ENCODE peak calls at places on chromosomes 3 and 15, in eight cellular contexts. One of them, this sample, is unnamed.

GRCh38 chr3:31094048-31094447 is 199.6 kb upstream of the GADL1 start:
- DNase-seq in A172: no peak
- DNase-seq in adrenal gland: no peak
- DNase-seq in amniotic stem cell: no peak
- DNase-seq in foreskin keratinocyte: no peak
- DNase-seq in activated naive CD8-positive, alpha-beta T cell treated with anti-CD3 and anti-CD28 coated beads, Interleukin-2, amount 50 U/mL, for 24 hours: no peak
- DNase-seq in heart right ventricle: no peak
- DNase-seq in DMS153: no peak
- DNase-seq in this sample: no peak

GRCh38 chr15:92797168-92798052 is 102.7 kb upstream of the CHD2 start:
- DNase-seq in foreskin keratinocyte: peak
- DNase-seq in amniotic stem cell: peak
- DNase-seq in activated naive CD8-positive, alpha-beta T cell treated with anti-CD3 and anti-CD28 coated beads, Interleukin-2, amount 50 U/mL, for 24 hours: no peak
- DNase-seq in DMS153: peak
- DNase-seq in adrenal gland: no peak
- DNase-seq in heart right ventricle: no peak
- DNase-seq in A172: peak
- DNase-seq in this sample: peak

GRCh38 chr3:15324335-15324734 is 8.1 kb downstream of the SH3BP5 start:
- DNase-seq in activated naive CD8-positive, alpha-beta T cell treated with anti-CD3 and anti-CD28 coated beads, Interleukin-2, amount 50 U/mL, for 24 hours: no peak
- DNase-seq in adrenal gland: peak
- DNase-seq in heart right ventricle: peak
- DNase-seq in amniotic stem cell: no peak
- DNase-seq in DMS153: no peak
- DNase-seq in A172: no peak
- DNase-seq in foreskin keratinocyte: no peak
- DNase-seq in this sample: no peak

GRCh38 chr3:166902374-166902773 is 477.7 kb downstream of the ZBBX start:
- DNase-seq in A172: no peak
- DNase-seq in foreskin keratinocyte: no peak
- DNase-seq in amniotic stem cell: no peak
- DNase-seq in activated naive CD8-positive, alpha-beta T cell treated with anti-CD3 and anti-CD28 coated beads, Interleukin-2, amount 50 U/mL, for 24 hours: no peak
- DNase-seq in DMS153: no peak
- DNase-seq in adrenal gland: no peak
- DNase-seq in heart right ventricle: no peak
- DNase-seq in this sample: no peak

GRCh38 chr3:127044996-127045395 is 62.1 kb downstream of the PLXNA1 start:
- DNase-seq in A172: peak
- DNase-seq in heart right ventricle: no peak
- DNase-seq in adrenal gland: no peak
- DNase-seq in activated naive CD8-positive, alpha-beta T cell treated with anti-CD3 and anti-CD28 coated beads, Interleukin-2, amount 50 U/mL, for 24 hours: no peak
- DNase-seq in amniotic stem cell: no peak
- DNase-seq in foreskin keratinocyte: no peak
- DNase-seq in DMS153: no peak
- DNase-seq in this sample: no peak

GRCh38 chr15:63308491-63308890 is 31.1 kb downstream of the APH1B start:
- DNase-seq in adrenal gland: no peak
- DNase-seq in A172: no peak
- DNase-seq in activated naive CD8-positive, alpha-beta T cell treated with anti-CD3 and anti-CD28 coated beads, Interleukin-2, amount 50 U/mL, for 24 hours: no peak
- DNase-seq in DMS153: no peak
- DNase-seq in heart right ventricle: no peak
- DNase-seq in amniotic stem cell: no peak
- DNase-seq in foreskin keratinocyte: no peak
- DNase-seq in this sample: no peak

GRCh38 chr3:53255360-53255774 is 455 bp downstream of the TKT start:
- DNase-seq in DMS153: no peak
- DNase-seq in activated naive CD8-positive, alpha-beta T cell treated with anti-CD3 and anti-CD28 coated beads, Interleukin-2, amount 50 U/mL, for 24 hours: peak
- DNase-seq in amniotic stem cell: no peak
- DNase-seq in adrenal gland: no peak
- DNase-seq in A172: no peak
- DNase-seq in foreskin keratinocyte: no peak
- DNase-seq in heart right ventricle: peak
- DNase-seq in this sample: no peak

GRCh38 chr3:76429536-76430177 is 610.2 kb upstream of the ROBO2 start:
- DNase-seq in amniotic stem cell: no peak
- DNase-seq in activated naive CD8-positive, alpha-beta T cell treated with anti-CD3 and anti-CD28 coated beads, Interleukin-2, amount 50 U/mL, for 24 hours: no peak
- DNase-seq in heart right ventricle: no peak
- DNase-seq in foreskin keratinocyte: no peak
- DNase-seq in A172: no peak
- DNase-seq in adrenal gland: no peak
- DNase-seq in DMS153: no peak
- DNase-seq in this sample: no peak

GRCh38 chr15:48537277-48538113 is 108.0 kb downstream of the FBN1 start:
- DNase-seq in DMS153: no peak
- DNase-seq in heart right ventricle: peak
- DNase-seq in activated naive CD8-positive, alpha-beta T cell treated with anti-CD3 and anti-CD28 coated beads, Interleukin-2, amount 50 U/mL, for 24 hours: no peak
- DNase-seq in foreskin keratinocyte: no peak
- DNase-seq in amniotic stem cell: no peak
- DNase-seq in adrenal gland: no peak
- DNase-seq in A172: no peak
- DNase-seq in this sample: no peak

GRCh38 chr3:190038050-190038631 is 82.6 kb downstream of the P3H2 start:
- DNase-seq in amniotic stem cell: no peak
- DNase-seq in heart right ventricle: peak
- DNase-seq in adrenal gland: peak
- DNase-seq in DMS153: peak
- DNase-seq in A172: peak
- DNase-seq in foreskin keratinocyte: peak
- DNase-seq in activated naive CD8-positive, alpha-beta T cell treated with anti-CD3 and anti-CD28 coated beads, Interleukin-2, amount 50 U/mL, for 24 hours: no peak
- DNase-seq in this sample: peak

GRCh38 chr3:77420316-77420715 is 380.4 kb downstream of the ROBO2 start:
- DNase-seq in A172: no peak
- DNase-seq in activated naive CD8-positive, alpha-beta T cell treated with anti-CD3 and anti-CD28 coated beads, Interleukin-2, amount 50 U/mL, for 24 hours: no peak
- DNase-seq in foreskin keratinocyte: no peak
- DNase-seq in adrenal gland: no peak
- DNase-seq in amniotic stem cell: no peak
- DNase-seq in heart right ventricle: no peak
- DNase-seq in DMS153: peak
- DNase-seq in this sample: no peak

GRCh38 chr15:26624128-26624527 is 148.7 kb downstream of the GABRB3 start:
- DNase-seq in foreskin keratinocyte: no peak
- DNase-seq in A172: no peak
- DNase-seq in DMS153: no peak
- DNase-seq in adrenal gland: no peak
- DNase-seq in activated naive CD8-positive, alpha-beta T cell treated with anti-CD3 and anti-CD28 coated beads, Interleukin-2, amount 50 U/mL, for 24 hours: no peak
- DNase-seq in heart right ventricle: no peak
- DNase-seq in amniotic stem cell: no peak
- DNase-seq in this sample: no peak

GRCh38 chr15:81516461-81516860 is 142.4 kb upstream of the TMC3 start:
- DNase-seq in adrenal gland: peak
- DNase-seq in foreskin keratinocyte: peak
- DNase-seq in activated naive CD8-positive, alpha-beta T cell treated with anti-CD3 and anti-CD28 coated beads, Interleukin-2, amount 50 U/mL, for 24 hours: no peak
- DNase-seq in heart right ventricle: no peak
- DNase-seq in amniotic stem cell: no peak
- DNase-seq in DMS153: no peak
- DNase-seq in A172: peak
- DNase-seq in this sample: peak

GRCh38 chr3:97111237-97111636 is 296.8 kb downstream of the EPHA6 start:
- DNase-seq in activated naive CD8-positive, alpha-beta T cell treated with anti-CD3 and anti-CD28 coated beads, Interleukin-2, amount 50 U/mL, for 24 hours: no peak
- DNase-seq in heart right ventricle: no peak
- DNase-seq in adrenal gland: no peak
- DNase-seq in DMS153: no peak
- DNase-seq in A172: no peak
- DNase-seq in amniotic stem cell: no peak
- DNase-seq in foreskin keratinocyte: no peak
- DNase-seq in this sample: no peak

GRCh38 chr3:195001961-195002861 is 268.7 kb downstream of the XXYLT1 start:
- DNase-seq in foreskin keratinocyte: no peak
- DNase-seq in amniotic stem cell: peak
- DNase-seq in DMS153: peak
- DNase-seq in adrenal gland: peak
- DNase-seq in heart right ventricle: peak
- DNase-seq in A172: peak
- DNase-seq in activated naive CD8-positive, alpha-beta T cell treated with anti-CD3 and anti-CD28 coated beads, Interleukin-2, amount 50 U/mL, for 24 hours: peak
- DNase-seq in this sample: peak

GRCh38 chr3:42014949-42015533 is 53.1 kb upstream of the ULK4 start:
- DNase-seq in amniotic stem cell: no peak
- DNase-seq in DMS153: peak
- DNase-seq in heart right ventricle: peak
- DNase-seq in foreskin keratinocyte: no peak
- DNase-seq in adrenal gland: peak
- DNase-seq in A172: no peak
- DNase-seq in activated naive CD8-positive, alpha-beta T cell treated with anti-CD3 and anti-CD28 coated beads, Interleukin-2, amount 50 U/mL, for 24 hours: peak
- DNase-seq in this sample: no peak

GRCh38 chr15:50415752-50416404 is 8.3 kb upstream of the USP8 start:
- DNase-seq in amniotic stem cell: no peak
- DNase-seq in A172: no peak
- DNase-seq in activated naive CD8-positive, alpha-beta T cell treated with anti-CD3 and anti-CD28 coated beads, Interleukin-2, amount 50 U/mL, for 24 hours: no peak
- DNase-seq in adrenal gland: no peak
- DNase-seq in DMS153: no peak
- DNase-seq in foreskin keratinocyte: no peak
- DNase-seq in heart right ventricle: no peak
- DNase-seq in this sample: peak

GRCh38 chr3:119034256-119035013 is at the start of gene IGSF11:
- DNase-seq in A172: peak
- DNase-seq in foreskin keratinocyte: peak
- DNase-seq in heart right ventricle: peak
- DNase-seq in adrenal gland: peak
- DNase-seq in activated naive CD8-positive, alpha-beta T cell treated with anti-CD3 and anti-CD28 coated beads, Interleukin-2, amount 50 U/mL, for 24 hours: peak
- DNase-seq in amniotic stem cell: peak
- DNase-seq in DMS153: peak
- DNase-seq in this sample: peak

GRCh38 chr3:35088943-35089342 is 550.4 kb upstream of the ARPP21 start:
- DNase-seq in amniotic stem cell: no peak
- DNase-seq in foreskin keratinocyte: no peak
- DNase-seq in activated naive CD8-positive, alpha-beta T cell treated with anti-CD3 and anti-CD28 coated beads, Interleukin-2, amount 50 U/mL, for 24 hours: no peak
- DNase-seq in DMS153: no peak
- DNase-seq in A172: no peak
- DNase-seq in heart right ventricle: no peak
- DNase-seq in adrenal gland: no peak
- DNase-seq in this sample: no peak

GRCh38 chr3:136899622-136900158 is 37.7 kb downstream of the NCK1 start:
- DNase-seq in activated naive CD8-positive, alpha-beta T cell treated with anti-CD3 and anti-CD28 coated beads, Interleukin-2, amount 50 U/mL, for 24 hours: no peak
- DNase-seq in DMS153: no peak
- DNase-seq in amniotic stem cell: no peak
- DNase-seq in heart right ventricle: no peak
- DNase-seq in foreskin keratinocyte: no peak
- DNase-seq in adrenal gland: no peak
- DNase-seq in A172: no peak
- DNase-seq in this sample: no peak

GRCh38 chr3:14490255-14490654 is 49.9 kb downstream of the GRIP2 start:
- DNase-seq in heart right ventricle: no peak
- DNase-seq in amniotic stem cell: no peak
- DNase-seq in A172: no peak
- DNase-seq in adrenal gland: no peak
- DNase-seq in DMS153: no peak
- DNase-seq in foreskin keratinocyte: no peak
- DNase-seq in activated naive CD8-positive, alpha-beta T cell treated with anti-CD3 and anti-CD28 coated beads, Interleukin-2, amount 50 U/mL, for 24 hours: no peak
- DNase-seq in this sample: no peak

GRCh38 chr3:153166206-153166605 is 4.2 kb downstream of the RAP2B start:
- DNase-seq in amniotic stem cell: no peak
- DNase-seq in A172: peak
- DNase-seq in DMS153: no peak
- DNase-seq in heart right ventricle: no peak
- DNase-seq in adrenal gland: no peak
- DNase-seq in activated naive CD8-positive, alpha-beta T cell treated with anti-CD3 and anti-CD28 coated beads, Interleukin-2, amount 50 U/mL, for 24 hours: peak
- DNase-seq in foreskin keratinocyte: no peak
- DNase-seq in this sample: peak

GRCh38 chr3:69058180-69058946 is 6.2 kb upstream of the TMF1 start:
- DNase-seq in foreskin keratinocyte: no peak
- DNase-seq in heart right ventricle: no peak
- DNase-seq in adrenal gland: no peak
- DNase-seq in amniotic stem cell: no peak
- DNase-seq in A172: no peak
- DNase-seq in activated naive CD8-positive, alpha-beta T cell treated with anti-CD3 and anti-CD28 coated beads, Interleukin-2, amount 50 U/mL, for 24 hours: no peak
- DNase-seq in DMS153: no peak
- DNase-seq in this sample: no peak

GRCh38 chr3:42349765-42350594 is 60.4 kb downstream of the LYZL4 start:
- DNase-seq in activated naive CD8-positive, alpha-beta T cell treated with anti-CD3 and anti-CD28 coated beads, Interleukin-2, amount 50 U/mL, for 24 hours: no peak
- DNase-seq in adrenal gland: no peak
- DNase-seq in DMS153: no peak
- DNase-seq in heart right ventricle: no peak
- DNase-seq in foreskin keratinocyte: no peak
- DNase-seq in amniotic stem cell: no peak
- DNase-seq in A172: no peak
- DNase-seq in this sample: no peak

GRCh38 chr3:197376020-197376419 is 77.6 kb upstream of the DLG1 start:
- DNase-seq in activated naive CD8-positive, alpha-beta T cell treated with anti-CD3 and anti-CD28 coated beads, Interleukin-2, amount 50 U/mL, for 24 hours: no peak
- DNase-seq in heart right ventricle: no peak
- DNase-seq in DMS153: no peak
- DNase-seq in amniotic stem cell: no peak
- DNase-seq in A172: peak
- DNase-seq in adrenal gland: no peak
- DNase-seq in foreskin keratinocyte: peak
- DNase-seq in this sample: peak

GRCh38 chr3:94596887-94597537 is 534.2 kb downstream of the NSUN3 start:
- DNase-seq in activated naive CD8-positive, alpha-beta T cell treated with anti-CD3 and anti-CD28 coated beads, Interleukin-2, amount 50 U/mL, for 24 hours: no peak
- DNase-seq in DMS153: no peak
- DNase-seq in amniotic stem cell: no peak
- DNase-seq in A172: no peak
- DNase-seq in heart right ventricle: no peak
- DNase-seq in adrenal gland: no peak
- DNase-seq in foreskin keratinocyte: no peak
- DNase-seq in this sample: no peak

GRCh38 chr3:178112134-178112533 is 424.1 kb upstream of the KCNMB2 start:
- DNase-seq in DMS153: no peak
- DNase-seq in heart right ventricle: no peak
- DNase-seq in adrenal gland: no peak
- DNase-seq in amniotic stem cell: no peak
- DNase-seq in activated naive CD8-positive, alpha-beta T cell treated with anti-CD3 and anti-CD28 coated beads, Interleukin-2, amount 50 U/mL, for 24 hours: no peak
- DNase-seq in A172: peak
- DNase-seq in foreskin keratinocyte: no peak
- DNase-seq in this sample: peak

GRCh38 chr15:63381301-63382192 is at the start of gene CA12:
- DNase-seq in activated naive CD8-positive, alpha-beta T cell treated with anti-CD3 and anti-CD28 coated beads, Interleukin-2, amount 50 U/mL, for 24 hours: peak
- DNase-seq in amniotic stem cell: no peak
- DNase-seq in DMS153: no peak
- DNase-seq in heart right ventricle: peak
- DNase-seq in foreskin keratinocyte: no peak
- DNase-seq in adrenal gland: peak
- DNase-seq in A172: no peak
- DNase-seq in this sample: peak

GRCh38 chr3:47365213-47366153 is 15.3 kb upstream of the PTPN23 start:
- DNase-seq in heart right ventricle: no peak
- DNase-seq in foreskin keratinocyte: no peak
- DNase-seq in A172: peak
- DNase-seq in activated naive CD8-positive, alpha-beta T cell treated with anti-CD3 and anti-CD28 coated beads, Interleukin-2, amount 50 U/mL, for 24 hours: no peak
- DNase-seq in amniotic stem cell: peak
- DNase-seq in adrenal gland: peak
- DNase-seq in DMS153: no peak
- DNase-seq in this sample: peak

GRCh38 chr3:8984081-8984480 is 20.8 kb upstream of the RAD18 start:
- DNase-seq in activated naive CD8-positive, alpha-beta T cell treated with anti-CD3 and anti-CD28 coated beads, Interleukin-2, amount 50 U/mL, for 24 hours: no peak
- DNase-seq in adrenal gland: no peak
- DNase-seq in DMS153: no peak
- DNase-seq in foreskin keratinocyte: no peak
- DNase-seq in amniotic stem cell: no peak
- DNase-seq in A172: no peak
- DNase-seq in heart right ventricle: no peak
- DNase-seq in this sample: no peak

GRCh38 chr3:122646146-122646988 is 34.3 kb upstream of the PARP14 start:
- DNase-seq in activated naive CD8-positive, alpha-beta T cell treated with anti-CD3 and anti-CD28 coated beads, Interleukin-2, amount 50 U/mL, for 24 hours: no peak
- DNase-seq in heart right ventricle: no peak
- DNase-seq in DMS153: no peak
- DNase-seq in A172: no peak
- DNase-seq in adrenal gland: no peak
- DNase-seq in foreskin keratinocyte: no peak
- DNase-seq in amniotic stem cell: no peak
- DNase-seq in this sample: no peak

GRCh38 chr3:123605789-123606234 is 21.0 kb upstream of the HACD2 start:
- DNase-seq in foreskin keratinocyte: peak
- DNase-seq in heart right ventricle: no peak
- DNase-seq in A172: peak
- DNase-seq in DMS153: peak
- DNase-seq in amniotic stem cell: no peak
- DNase-seq in adrenal gland: no peak
- DNase-seq in activated naive CD8-positive, alpha-beta T cell treated with anti-CD3 and anti-CD28 coated beads, Interleukin-2, amount 50 U/mL, for 24 hours: no peak
- DNase-seq in this sample: peak

This sample was measured in HT1080.